ENCODE peak calls at places on chromosomes 16 and 17, in five cellular contexts. One of them, this sample, is unnamed.

GRCh38 chr16:86833136-86833535 is 254.8 kb downstream of the FOXL1 start:
- DNase-seq in Karpas-422: no peak
- DNase-seq in Panc1: no peak
- DNase-seq in lower leg skin: no peak
- DNase-seq in hypothalamus: no peak
- DNase-seq in this sample: no peak

GRCh38 chr16:842061-842476 is 41.5 kb upstream of the GNG13 start:
- DNase-seq in Karpas-422: no peak
- DNase-seq in hypothalamus: no peak
- DNase-seq in lower leg skin: no peak
- DNase-seq in Panc1: no peak
- DNase-seq in this sample: no peak

GRCh38 chr16:25210758-25211157 is 6.0 kb upstream of the AQP8 start:
- DNase-seq in Panc1: no peak
- DNase-seq in Karpas-422: no peak
- DNase-seq in hypothalamus: no peak
- DNase-seq in lower leg skin: no peak
- DNase-seq in this sample: no peak

GRCh38 chr16:57424599-57424998 is 20.0 kb downstream of the CCL17 start:
- DNase-seq in hypothalamus: no peak
- DNase-seq in lower leg skin: no peak
- DNase-seq in Panc1: no peak
- DNase-seq in Karpas-422: no peak
- DNase-seq in this sample: no peak

GRCh38 chr16:5228369-5228768 is 130.8 kb upstream of the EEF2KMT start:
- DNase-seq in Panc1: no peak
- DNase-seq in lower leg skin: no peak
- DNase-seq in Karpas-422: no peak
- DNase-seq in hypothalamus: no peak
- DNase-seq in this sample: no peak

GRCh38 chr16:15434425-15435215 is at the start of gene BMERB1:
- DNase-seq in Karpas-422: no peak
- DNase-seq in hypothalamus: peak; percentile 34
- DNase-seq in lower leg skin: no peak
- DNase-seq in Panc1: no peak
- DNase-seq in this sample: peak; percentile 91

GRCh38 chr16:84911490-84912216 is 91.9 kb downstream of the CRISPLD2 start:
- DNase-seq in lower leg skin: no peak
- DNase-seq in hypothalamus: no peak
- DNase-seq in Panc1: no peak
- DNase-seq in Karpas-422: no peak
- DNase-seq in this sample: no peak

GRCh38 chr17:3801792-3802191 is 804 bp upstream of the ITGAE start:
- DNase-seq in hypothalamus: no peak
- DNase-seq in Panc1: no peak
- DNase-seq in lower leg skin: no peak
- DNase-seq in Karpas-422: no peak
- DNase-seq in this sample: no peak

GRCh38 chr17:80796430-80796861 is 195.2 kb upstream of the CHMP6 start:
- DNase-seq in Panc1: no peak
- DNase-seq in hypothalamus: no peak
- DNase-seq in Karpas-422: no peak
- DNase-seq in lower leg skin: no peak
- DNase-seq in this sample: no peak

GRCh38 chr17:708132-708531 is 6.5 kb downstream of the VPS53 start:
- DNase-seq in lower leg skin: no peak
- DNase-seq in hypothalamus: no peak
- DNase-seq in Karpas-422: no peak
- DNase-seq in Panc1: no peak
- DNase-seq in this sample: no peak

GRCh38 chr16:88926374-88926990 is 50.5 kb downstream of the CBFA2T3 start:
- DNase-seq in hypothalamus: no peak
- DNase-seq in Karpas-422: no peak
- DNase-seq in Panc1: no peak
- DNase-seq in lower leg skin: no peak
- DNase-seq in this sample: no peak

GRCh38 chr16:2035431-2036199 is 8.9 kb downstream of the NHERF2 start:
- DNase-seq in Karpas-422: no peak
- DNase-seq in Panc1: no peak
- DNase-seq in lower leg skin: no peak
- DNase-seq in hypothalamus: no peak
- DNase-seq in this sample: peak; percentile 73

GRCh38 chr16:56684926-56685590 is 2.8 kb downstream of the MT1X start:
- DNase-seq in lower leg skin: no peak
- DNase-seq in Panc1: no peak
- DNase-seq in hypothalamus: no peak
- DNase-seq in Karpas-422: no peak
- DNase-seq in this sample: peak; percentile 57

GRCh38 chr17:43791589-43791988 is 11.4 kb downstream of the CFAP97D1 start:
- DNase-seq in Panc1: no peak
- DNase-seq in hypothalamus: no peak
- DNase-seq in Karpas-422: peak; percentile 66
- DNase-seq in lower leg skin: no peak
- DNase-seq in this sample: no peak

GRCh38 chr16:15907863-15908478 is 19.6 kb upstream of the CEP20 start:
- DNase-seq in lower leg skin: no peak
- DNase-seq in Panc1: no peak
- DNase-seq in hypothalamus: no peak
- DNase-seq in Karpas-422: peak; percentile 98
- DNase-seq in this sample: no peak

GRCh38 chr16:85202051-85202601 is 89.9 kb upstream of the CIBAR2 start:
- DNase-seq in Panc1: no peak
- DNase-seq in lower leg skin: no peak
- DNase-seq in hypothalamus: no peak
- DNase-seq in Karpas-422: no peak
- DNase-seq in this sample: no peak